ENCODE peak calls at places on chromosomes 1 and 21, in five cellular contexts. G, C, L, U and M are unnamed samples.

GRCh38 chr1:14190508-14190907 is 408.0 kb upstream of the KAZN start:
- DNase-seq in G (no peak), C (no peak), L (no peak), U (no peak), M (no peak)

GRCh38 chr1:96843196-96843595 is 121.6 kb downstream of the PTBP2 start:
- DNase-seq in G (no peak), C (peak), L (no peak), U (peak), M (no peak)

GRCh38 chr1:39082140-39082799 is 56.1 kb downstream of the NDUFS5 start:
- DNase-seq in G (no peak), C (no peak), L (no peak), U (no peak), M (no peak)

GRCh38 chr21:29299046-29299905 is 554 bp downstream of the BACH1 start:
- DNase-seq in G (peak), C (peak), L (peak), U (peak), M (peak)

GRCh38 chr1:175338447-175339135 is 146.0 kb upstream of the KIAA0040 start:
- DNase-seq in G (no peak), C (no peak), L (peak), U (no peak), M (no peak)

GRCh38 chr1:115423776-115424175 is 85.7 kb upstream of the NGF start:
- DNase-seq in G (no peak), C (no peak), L (no peak), U (peak), M (no peak)

GRCh38 chr21:45997495-45998275 is 16.1 kb downstream of the COL6A1 start:
- DNase-seq in G (peak), C (no peak), L (peak), U (no peak), M (peak)

GRCh38 chr1:18938008-18938706 is 18.3 kb downstream of the IFFO2 start:
- DNase-seq in G (no peak), C (no peak), L (no peak), U (no peak), M (no peak)

GRCh38 chr1:56322211-56322610 is 257.2 kb downstream of the PLPP3 start:
- DNase-seq in G (no peak), C (no peak), L (no peak), U (peak), M (no peak)

GRCh38 chr1:221164029-221164428 is 284.8 kb downstream of the HLX start:
- DNase-seq in G (no peak), C (no peak), L (no peak), U (no peak), M (no peak)

GRCh38 chr1:192474080-192474683 is 101.4 kb upstream of the RGS1 start:
- DNase-seq in G (no peak), C (no peak), L (no peak), U (peak), M (no peak)

GRCh38 chr21:44598031-44598430 is 2.4 kb upstream of the KRTAP10-7 start:
- DNase-seq in G (no peak), C (no peak), L (no peak), U (no peak), M (no peak)

GRCh38 chr1:230371923-230372703 is 54.0 kb downstream of the PGBD5 start:
- DNase-seq in G (no peak), C (no peak), L (no peak), U (no peak), M (no peak)

GRCh38 chr1:160798439-160798838 is 2.5 kb downstream of the LY9 start:
- DNase-seq in G (no peak), C (no peak), L (no peak), U (no peak), M (no peak)

GRCh38 chr1:233113009-233113712 is 162.8 kb downstream of the NTPCR start:
- DNase-seq in G (peak), C (peak), L (peak), U (peak), M (peak)

GRCh38 chr1:97202481-97202880 is 480.9 kb downstream of the PTBP2 start:
- DNase-seq in G (no peak), C (no peak), L (no peak), U (no peak), M (no peak)

GRCh38 chr1:30049748-30050147 is 673.6 kb downstream of the MATN1 start:
- DNase-seq in G (no peak), C (no peak), L (no peak), U (no peak), M (no peak)

GRCh38 chr1:67573481-67573880 is 111.5 kb upstream of the GADD45A start:
- DNase-seq in G (no peak), C (no peak), L (no peak), U (no peak), M (no peak)

GRCh38 chr1:36705629-36706028 is 222.9 kb upstream of the CSF3R start:
- DNase-seq in G (no peak), C (no peak), L (no peak), U (no peak), M (no peak)

GRCh38 chr1:151892190-151892589 is 17.1 kb downstream of the THEM4 start:
- DNase-seq in G (no peak), C (peak), L (no peak), U (peak), M (no peak)

GRCh38 chr1:170290226-170290625 is 144.5 kb downstream of the NTMT2 start:
- DNase-seq in G (no peak), C (no peak), L (no peak), U (peak), M (no peak)

GRCh38 chr1:5513891-5514515 is 478.2 kb downstream of the NPHP4 start:
- DNase-seq in G (no peak), C (no peak), L (no peak), U (no peak), M (no peak)

GRCh38 chr21:41641821-41642368 is 125.0 kb downstream of the RIPK4 start:
- DNase-seq in G (peak), C (peak), L (peak), U (peak), M (peak)

GRCh38 chr1:32105338-32105737 is 2.5 kb upstream of the KPNA6 start:
- DNase-seq in G (no peak), C (no peak), L (no peak), U (no peak), M (no peak)

GRCh38 chr1:10898921-10899320 is 102.5 kb upstream of the CASZ1 start:
- DNase-seq in G (no peak), C (no peak), L (no peak), U (no peak), M (no peak)

GRCh38 chr1:3002349-3003038 is 18.8 kb upstream of the ACTRT2 start:
- DNase-seq in G (no peak), C (no peak), L (no peak), U (no peak), M (peak)

GRCh38 chr1:201937624-201938212 is 8.6 kb downstream of the LMOD1 start:
- DNase-seq in G (no peak), C (peak), L (no peak), U (peak), M (no peak)

GRCh38 chr21:31330144-31330483 is 13.9 kb downstream of the TIAM1 start:
- DNase-seq in G (no peak), C (no peak), L (no peak), U (no peak), M (no peak)

GRCh38 chr1:85576642-85577420 is 3.7 kb upstream of the CCN1 start:
- DNase-seq in G (peak), C (peak), L (peak), U (peak), M (peak)

GRCh38 chr1:2257245-2257627 is 29.1 kb downstream of the SKI start:
- DNase-seq in G (peak), C (no peak), L (peak), U (peak), M (peak)

GRCh38 chr1:225848044-225848955 is 33.9 kb downstream of the TMEM63A start:
- DNase-seq in G (no peak), C (peak), L (peak), U (no peak), M (no peak)

GRCh38 chr1:155261401-155261887 is 716 bp downstream of the SCAMP3 start:
- DNase-seq in G (no peak), C (no peak), L (no peak), U (no peak), M (no peak)

GRCh38 chr1:232662910-232663309 is 33.0 kb upstream of the SIPA1L2 start:
- DNase-seq in G (no peak), C (no peak), L (no peak), U (peak), M (no peak)

GRCh38 chr21:42491328-42491727 is 4.7 kb downstream of the RSPH1 start:
- DNase-seq in G (no peak), C (no peak), L (no peak), U (no peak), M (no peak)